ENCODE peak calls at places on chromosome 18, in seven cellular contexts. Z is choroid plexus epithelial cell, F is mucosa of descending colon, N is AG20443, U is A549, M is DMS79 treated with DMSO at 0.1 percent for 48 hours, K is nephron progenitor cell. Y is an unnamed sample.

GRCh38 chr18:79571221-79572092 is 108.1 kb upstream of the CTDP1 start:
- DNase-seq in U (no peak), K (no peak), N (no peak), Z (no peak), F (no peak), M (peak; percentile 66), Y (no peak)

GRCh38 chr18:1050012-1050657 is 145.5 kb downstream of the ADCYAP1 start:
- DNase-seq in M (no peak), N (no peak), Z (no peak), F (no peak), K (no peak), U (no peak), Y (no peak)

GRCh38 chr18:10403675-10404074 is 50.8 kb upstream of the APCDD1 start:
- DNase-seq in U (no peak), Z (no peak), F (no peak), N (no peak), K (no peak), M (no peak), Y (no peak)

GRCh38 chr18:55934801-55935200 is 346.8 kb upstream of the TCF4 start:
- DNase-seq in K (no peak), U (no peak), M (no peak), Z (no peak), F (no peak), N (no peak), Y (no peak)

GRCh38 chr18:44887227-44887631 is 206.5 kb downstream of the SETBP1 start:
- DNase-seq in M (no peak), U (peak; percentile 1), Z (peak; percentile 56), K (no peak), F (no peak), N (peak; percentile 58), Y (peak; percentile 7)

GRCh38 chr18:12308386-12309100 is 502 bp downstream of the TUBB6 start:
- DNase-seq in U (peak; percentile 43), Z (peak; percentile 91), M (no peak), N (peak; percentile 94), K (peak; percentile 74), F (peak; percentile 78), Y (peak; percentile 75)

GRCh38 chr18:62767321-62767720 is 52.0 kb downstream of the PHLPP1 start:
- DNase-seq in Z (peak; percentile 67), F (no peak), U (no peak), M (no peak), N (peak; percentile 22), K (no peak), Y (peak; percentile 78)

GRCh38 chr18:75527848-75528247 is 100.3 kb upstream of the SMIM21 start:
- DNase-seq in K (no peak), Z (no peak), F (no peak), U (no peak), N (no peak), M (no peak), Y (no peak)

GRCh38 chr18:37578886-37579513 is 13.4 kb upstream of the CELF4 start:
- DNase-seq in U (peak; percentile 27), M (peak; percentile 14), Z (peak; percentile 46), F (no peak), K (no peak), N (peak; percentile 47), Y (no peak)

GRCh38 chr18:13427354-13427753 is 208.8 kb downstream of the LDLRAD4 start:
- DNase-seq in N (no peak), K (no peak), U (no peak), M (no peak), Z (no peak), F (no peak), Y (no peak)

GRCh38 chr18:54805571-54806334 is 22.5 kb upstream of the RAB27B start:
- DNase-seq in N (peak; percentile 37), K (no peak), M (no peak), Z (peak; percentile 96), U (no peak), F (no peak), Y (peak; percentile 50)

GRCh38 chr18:59057969-59058368 is 81.7 kb upstream of the SEC11C start:
- DNase-seq in M (no peak), N (peak; percentile 70), U (no peak), Z (peak; percentile 21), K (no peak), F (no peak), Y (no peak)

GRCh38 chr18:5284808-5285207 is 10.7 kb downstream of the ZBTB14 start:
- DNase-seq in Z (peak; percentile 19), F (no peak), M (no peak), U (no peak), K (no peak), N (no peak), Y (no peak)

GRCh38 chr18:63339920-63340484 is 20.4 kb upstream of the BCL2 start:
- DNase-seq in N (peak; percentile 24), F (no peak), Z (peak; percentile 63), K (peak; percentile 57), U (no peak), M (peak; percentile 24), Y (no peak)

GRCh38 chr18:75926811-75927210 is 499.3 kb upstream of the SMIM21 start:
- DNase-seq in M (no peak), N (no peak), F (no peak), Z (no peak), K (no peak), U (no peak), Y (no peak)

GRCh38 chr18:66616523-66616983 is 12.7 kb upstream of the CDH19 start:
- DNase-seq in N (no peak), U (no peak), Z (peak; percentile 42), M (no peak), F (peak; percentile 7), K (peak; percentile 18), Y (no peak)

GRCh38 chr18:8844721-8845148 is 139.4 kb downstream of the MTCL1 start:
- DNase-seq in N (no peak), K (peak; percentile 16), M (peak; percentile 87), F (no peak), U (no peak), Z (no peak), Y (no peak)

GRCh38 chr18:12403601-12404506 is 3.9 kb upstream of the PRELID3A start:
- DNase-seq in F (no peak), M (no peak), N (peak; percentile 76), Z (peak; percentile 92), K (no peak), U (peak; percentile 51), Y (peak; percentile 69)

GRCh38 chr18:67504739-67505138 is 11.8 kb downstream of the DSEL start:
- DNase-seq in M (no peak), F (no peak), Z (no peak), N (no peak), U (no peak), K (no peak), Y (no peak)

GRCh38 chr18:55089595-55089994 is 130.3 kb upstream of the CCDC68 start:
- DNase-seq in F (no peak), M (no peak), N (no peak), K (no peak), U (no peak), Z (no peak), Y (no peak)

Y was measured in PC-9.